ENCODE peak calls at places on chromosomes 1 and 21, in ten cellular contexts. M is stomach, K is endothelial cell, B is progenitor cell of endocrine pancreas, E is cardiac fibroblast, F is choroid plexus epithelial cell, A is upper lobe of right lung, N is colonic mucosa, G is heart right ventricle, H is Calu3. V is an unnamed sample.

GRCh38 chr1:234608720-234609527 is 1.1 kb downstream of the IRF2BP2 start:
- DNase-seq in M (peak; percentile 64), K (peak; percentile 56), B (no peak), E (peak; percentile 69), F (peak; percentile 77), A (peak; percentile 83), N (no peak), G (peak; percentile 24), H (peak; percentile 65), V (peak; percentile 54)

GRCh38 chr1:2404890-2405511 is 7.4 kb downstream of the PEX10 start:
- DNase-seq in M (no peak), K (no peak), B (no peak), E (no peak), F (peak; percentile 21), A (no peak), N (no peak), G (no peak), H (no peak), V (no peak)

GRCh38 chr1:214039394-214040018 is 51.7 kb downstream of the PROX1 start:
- DNase-seq in M (no peak), K (no peak), B (no peak), E (no peak), F (no peak), A (no peak), N (no peak), G (no peak), H (no peak), V (no peak)

GRCh38 chr1:226457307-226457712 is 49.4 kb upstream of the PARP1 start:
- DNase-seq in M (no peak), K (peak; percentile 46), B (no peak), E (no peak), F (peak; percentile 50), A (no peak), N (no peak), G (no peak), H (no peak), V (no peak)

GRCh38 chr1:200610846-200611245 is 9.7 kb downstream of the KIF14 start:
- DNase-seq in M (no peak), K (no peak), B (no peak), E (no peak), F (peak; percentile 75), A (no peak), N (no peak), G (no peak), H (no peak), V (no peak)

GRCh38 chr1:38872401-38873026 is 634 bp downstream of the MYCBP start:
- DNase-seq in M (peak; percentile 27), K (peak; percentile 30), B (no peak), E (peak; percentile 39), F (peak; percentile 44), A (no peak), N (no peak), G (no peak), H (no peak), V (no peak)

GRCh38 chr1:208601569-208601968 is 357.4 kb upstream of the PLXNA2 start:
- DNase-seq in M (no peak), K (no peak), B (no peak), E (peak; percentile 6), F (peak; percentile 12), A (no peak), N (no peak), G (no peak), H (no peak), V (no peak)

GRCh38 chr1:238223067-238223640 is 332.4 kb upstream of the ZP4 start:
- DNase-seq in M (no peak), K (no peak), B (no peak), E (no peak), F (no peak), A (no peak), N (no peak), G (no peak), H (no peak), V (no peak)

GRCh38 chr1:21508580-21509350 is 458 bp upstream of the ALPL start:
- DNase-seq in M (peak; percentile 76), K (peak; percentile 89), B (peak; percentile 81), E (peak; percentile 55), F (peak; percentile 48), A (peak; percentile 93), N (peak; percentile 63), G (peak; percentile 68), H (peak; percentile 79), V (peak; percentile 98)

GRCh38 chr1:236325567-236325966 is 43.8 kb upstream of the ERO1B start:
- DNase-seq in M (no peak), K (no peak), B (no peak), E (no peak), F (no peak), A (no peak), N (no peak), G (no peak), H (no peak), V (no peak)

GRCh38 chr1:22428672-22429071 is 23.0 kb upstream of the ZBTB40 start:
- DNase-seq in M (no peak), K (no peak), B (no peak), E (peak; percentile 69), F (peak; percentile 79), A (no peak), N (peak; percentile 28), G (peak; percentile 28), H (peak; percentile 40), V (no peak)

GRCh38 chr1:32817159-32817814 is at the start of the genes S100PBP and YARS1:
- DNase-seq in M (peak; percentile 100), K (peak; percentile 100), B (peak; percentile 100), E (peak; percentile 98), F (peak; percentile 99), A (peak; percentile 100), N (peak; percentile 100), G (peak; percentile 100), H (peak; percentile 100), V (peak; percentile 100)
- TF ChIP-seq CTCF in M (no peak), K (no peak), B (no peak), E (no peak), F (no peak), A (peak; percentile 2), N (no peak), G (no peak), H (no peak), V (no peak)

GRCh38 chr21:21232320-21232719 is 234.1 kb downstream of the NCAM2 start:
- DNase-seq in M (no peak), K (peak; percentile 9), B (no peak), E (peak; percentile 79), F (peak; percentile 88), A (no peak), N (no peak), G (no peak), H (no peak), V (no peak)
- TF ChIP-seq CTCF in M (peak; percentile 8), K (peak; percentile 51), B (peak; percentile 65), E (peak; percentile 42), F (peak; percentile 74), A (peak; percentile 42), N (peak; percentile 23), G (no peak), H (no peak), V (no peak)

GRCh38 chr21:16956824-16957223 is 556.0 kb upstream of the CXADR start:
- DNase-seq in M (no peak), K (no peak), B (no peak), E (no peak), F (no peak), A (no peak), N (no peak), G (no peak), H (no peak), V (no peak)
- TF ChIP-seq CTCF in M (no peak), K (no peak), B (no peak), E (no peak), F (no peak), A (no peak), N (no peak), G (no peak), H (no peak), V (no peak)

GRCh38 chr1:8870118-8870517 is 8.4 kb downstream of the ENO1 start:
- DNase-seq in M (no peak), K (no peak), B (no peak), E (no peak), F (no peak), A (no peak), N (no peak), G (no peak), H (no peak), V (no peak)

GRCh38 chr1:8873001-8873400 is 5.5 kb downstream of the ENO1 start:
- DNase-seq in M (no peak), K (no peak), B (no peak), E (no peak), F (no peak), A (no peak), N (no peak), G (no peak), H (no peak), V (no peak)

GRCh38 chr1:8871965-8872399 is 6.5 kb downstream of the ENO1 start:
- DNase-seq in M (no peak), K (no peak), B (no peak), E (no peak), F (peak; percentile 44), A (no peak), N (no peak), G (no peak), H (no peak), V (no peak)

GRCh38 chr1:8870605-8871538 is 7.6 kb downstream of the ENO1 start:
- DNase-seq in M (no peak), K (no peak), B (no peak), E (no peak), F (peak; percentile 53), A (no peak), N (no peak), G (no peak), H (no peak), V (no peak)

GRCh38 chr1:8871539-8871935 is 6.9 kb downstream of the ENO1 start:
- DNase-seq in M (no peak), K (no peak), B (no peak), E (no peak), F (peak; percentile 36), A (no peak), N (peak; percentile 68), G (no peak), H (peak; percentile 35), V (no peak)
- TF ChIP-seq CTCF in M (no peak), K (peak; percentile 24), B (peak; percentile 56), E (peak; percentile 28), F (peak; percentile 62), A (peak; percentile 20), N (peak; percentile 42), G (no peak), H (no peak), V (no peak)

V was measured in left lung.